ENCODE peak calls at places on chromosomes 16 and 17, in nine cellular contexts. B, Z, U, I, T, Q, S, A and F are unnamed samples.

GRCh38 chr17:32111141-32111771 is 31.0 kb upstream of the RHOT1 start:
- DNase-seq in B (no peak), Z (no peak), U (no peak), I (no peak), T (peak), Q (no peak), S (peak), A (peak), F (no peak)

GRCh38 chr17:78322858-78323455 is 36.9 kb downstream of the SOCS3 start:
- DNase-seq in B (no peak), Z (peak), U (no peak), I (no peak), T (peak), Q (peak), S (no peak), A (no peak), F (no peak)

GRCh38 chr16:70160821-70161220 is 12.8 kb upstream of the CLEC18C start:
- DNase-seq in B (no peak), Z (no peak), U (no peak), I (no peak), T (no peak), Q (no peak), S (no peak), A (no peak), F (no peak)

GRCh38 chr17:70661342-70662222 is 492.2 kb downstream of the KCNJ2 start:
- DNase-seq in B (peak), Z (peak), U (no peak), I (no peak), T (no peak), Q (no peak), S (peak), A (no peak), F (no peak)

GRCh38 chr16:57007050-57007449 is 17.7 kb downstream of the NLRC5 start:
- DNase-seq in B (no peak), Z (no peak), U (no peak), I (no peak), T (no peak), Q (no peak), S (peak), A (no peak), F (no peak)

GRCh38 chr17:32627233-32628008 is 140.6 kb downstream of the CDK5R1 start:
- DNase-seq in B (no peak), Z (peak), U (no peak), I (no peak), T (no peak), Q (no peak), S (no peak), A (no peak), F (no peak)

GRCh38 chr16:69166221-69166833 is 20.6 kb upstream of the SNTB2 start:
- DNase-seq in B (no peak), Z (no peak), U (no peak), I (peak), T (no peak), Q (no peak), S (peak), A (no peak), F (no peak)

GRCh38 chr16:1192384-1193073 is 32.5 kb downstream of the TPSG1 start:
- DNase-seq in B (no peak), Z (no peak), U (no peak), I (no peak), T (no peak), Q (no peak), S (no peak), A (no peak), F (no peak)

GRCh38 chr16:77833906-77834599 is 45.7 kb downstream of the VAT1L start:
- DNase-seq in B (no peak), Z (peak), U (peak), I (peak), T (no peak), Q (no peak), S (peak), A (no peak), F (peak)

GRCh38 chr16:4962716-4963115 is 4.6 kb downstream of the SEC14L5 start:
- DNase-seq in B (no peak), Z (no peak), U (no peak), I (no peak), T (no peak), Q (no peak), S (no peak), A (no peak), F (no peak)

GRCh38 chr17:19341641-19342610 is 20.6 kb downstream of the B9D1 start:
- DNase-seq in B (no peak), Z (peak), U (no peak), I (no peak), T (no peak), Q (no peak), S (peak), A (no peak), F (no peak)

GRCh38 chr17:80474933-80475915 is 1.2 kb downstream of the NPTX1 start:
- DNase-seq in B (no peak), Z (no peak), U (no peak), I (no peak), T (no peak), Q (no peak), S (no peak), A (no peak), F (no peak)

GRCh38 chr17:74520790-74521480 is 10.3 kb downstream of the CD300LB start:
- DNase-seq in B (no peak), Z (no peak), U (no peak), I (no peak), T (no peak), Q (no peak), S (no peak), A (peak), F (no peak)

GRCh38 chr17:80007939-80008338 is 27.7 kb downstream of the TBC1D16 start:
- DNase-seq in B (no peak), Z (no peak), U (no peak), I (no peak), T (peak), Q (peak), S (no peak), A (no peak), F (no peak)

GRCh38 chr17:64788286-64789060 is 126.4 kb upstream of the SMURF2 start:
- DNase-seq in B (no peak), Z (no peak), U (no peak), I (no peak), T (no peak), Q (peak), S (no peak), A (no peak), F (no peak)

GRCh38 chr17:44760474-44761308 is 1.9 kb downstream of the ADAM11 start:
- DNase-seq in B (no peak), Z (no peak), U (no peak), I (no peak), T (no peak), Q (no peak), S (no peak), A (no peak), F (no peak)

GRCh38 chr17:44758414-44759095 is at the start of gene ADAM11:
- DNase-seq in B (peak), Z (no peak), U (no peak), I (no peak), T (no peak), Q (no peak), S (no peak), A (no peak), F (no peak)

GRCh38 chr17:44759096-44759915 is 518 bp downstream of the ADAM11 start:
- DNase-seq in B (no peak), Z (no peak), U (no peak), I (no peak), T (no peak), Q (no peak), S (no peak), A (no peak), F (no peak)

GRCh38 chr17:44757918-44758413 is 822 bp upstream of the ADAM11 start:
- DNase-seq in B (no peak), Z (no peak), U (no peak), I (no peak), T (no peak), Q (no peak), S (no peak), A (no peak), F (no peak)

DNA sequence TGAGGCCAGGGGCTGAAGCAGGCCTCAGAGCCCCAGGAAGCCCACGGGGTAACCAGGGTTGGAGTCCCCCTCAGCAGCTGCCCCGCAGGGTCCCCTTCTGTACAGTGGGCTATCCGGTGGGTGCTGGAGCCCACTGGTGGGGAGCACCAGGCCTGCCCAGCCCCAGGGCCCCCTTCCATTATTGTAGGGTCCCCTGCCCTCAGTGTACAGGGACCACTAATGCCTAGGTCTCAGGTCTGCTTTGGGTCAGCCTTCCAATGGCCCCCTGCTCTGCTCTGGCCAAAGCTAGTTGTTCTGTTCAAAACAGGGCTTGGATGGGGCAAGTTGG is 1.1 kb downstream of the ADAM11 start:
- DNase-seq in B (no peak), Z (no peak), U (no peak), I (no peak), T (no peak), Q (no peak), S (no peak), A (no peak), F (no peak)
- H3K4me3 ChIP-seq in B (no peak), Z (no peak), U (no peak), I (no peak), T (no peak), Q (no peak), S (no peak), A (no peak), F (no peak)

GRCh38 chr17:72030067-72030899 is 90.5 kb upstream of the SOX9 start:
- DNase-seq in B (peak), Z (peak), U (no peak), I (peak), T (peak), Q (no peak), S (peak), A (no peak), F (no peak)
- H3K4me3 ChIP-seq in B (peak), Z (peak), U (peak), I (peak), T (peak), Q (no peak), S (peak), A (peak), F (peak)

GRCh38 chr16:48556210-48556912 is 53.6 kb downstream of the N4BP1 start:
- DNase-seq in B (no peak), Z (no peak), U (no peak), I (no peak), T (no peak), Q (no peak), S (no peak), A (no peak), F (no peak)

GRCh38 chr16:48556913-48557351 is 53.0 kb downstream of the N4BP1 start:
- DNase-seq in B (no peak), Z (peak), U (peak), I (peak), T (no peak), Q (no peak), S (peak), A (no peak), F (peak)

GRCh38 chr16:48560692-48561091 is 49.3 kb downstream of the N4BP1 start:
- DNase-seq in B (no peak), Z (no peak), U (no peak), I (no peak), T (no peak), Q (no peak), S (no peak), A (no peak), F (no peak)

GRCh38 chr16:48559462-48560211 is 50.3 kb downstream of the N4BP1 start:
- DNase-seq in B (no peak), Z (no peak), U (no peak), I (no peak), T (no peak), Q (no peak), S (peak), A (no peak), F (no peak)

GRCh38 chr16:48558269-48558915 is 51.6 kb downstream of the N4BP1 start:
- DNase-seq in B (no peak), Z (peak), U (peak), I (peak), T (no peak), Q (no peak), S (peak), A (no peak), F (no peak)
- H3K4me3 ChIP-seq in B (no peak), Z (no peak), U (no peak), I (peak), T (peak), Q (no peak), S (peak), A (no peak), F (no peak)

GRCh38 chr16:85055503-85056210 is 28.1 kb downstream of the KIAA0513 start:
- DNase-seq in B (no peak), Z (peak), U (peak), I (peak), T (no peak), Q (peak), S (peak), A (peak), F (no peak)

GRCh38 chr16:85056211-85056748 is 28.7 kb downstream of the KIAA0513 start:
- DNase-seq in B (no peak), Z (peak), U (no peak), I (no peak), T (no peak), Q (no peak), S (peak), A (peak), F (no peak)

GRCh38 chr16:85057212-85057889 is 29.8 kb downstream of the KIAA0513 start:
- DNase-seq in B (peak), Z (no peak), U (no peak), I (no peak), T (no peak), Q (no peak), S (no peak), A (peak), F (no peak)

GRCh38 chr16:85052536-85052935 is 24.9 kb downstream of the KIAA0513 start:
- DNase-seq in B (no peak), Z (no peak), U (no peak), I (no peak), T (no peak), Q (peak), S (no peak), A (no peak), F (no peak)

DNA sequence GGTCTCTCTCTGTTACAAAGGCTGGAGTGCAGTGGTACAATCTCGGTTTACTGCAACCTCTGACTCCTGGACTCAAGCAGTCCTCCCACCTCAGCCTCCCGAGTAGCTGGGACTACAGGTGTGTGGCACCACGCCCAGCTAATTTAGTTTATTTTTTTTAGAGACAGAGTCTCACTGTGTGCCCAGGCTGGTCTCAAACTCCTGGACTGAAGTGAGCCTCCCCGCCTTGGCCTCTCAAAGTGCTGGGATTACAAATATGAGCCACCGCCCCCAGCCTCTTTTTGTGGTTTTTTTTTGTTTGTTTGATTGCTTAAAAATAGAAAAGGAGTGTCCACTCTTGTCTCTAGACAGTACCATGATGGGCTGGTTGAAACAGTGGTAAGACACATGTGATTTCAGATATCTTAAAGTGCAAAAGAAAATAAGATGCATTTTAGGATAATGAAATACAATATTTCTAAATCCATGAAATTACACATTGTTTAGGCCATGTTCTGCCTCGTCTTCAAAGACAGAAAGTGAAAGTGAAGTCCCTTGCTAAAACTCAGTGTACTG is 27.4 kb downstream of the KIAA0513 start:
- DNase-seq in B (no peak), Z (no peak), U (no peak), I (no peak), T (no peak), Q (peak), S (no peak), A (no peak), F (no peak)
- H3K4me3 ChIP-seq in B (no peak), Z (peak), U (no peak), I (no peak), T (peak), Q (no peak), S (peak), A (no peak), F (peak)

GRCh38 chr16:20610892-20611349 is 34.8 kb upstream of the ACSM2B start:
- DNase-seq in B (no peak), Z (no peak), U (no peak), I (no peak), T (no peak), Q (no peak), S (no peak), A (no peak), F (no peak)
- H3K4me3 ChIP-seq in B (no peak), Z (no peak), U (no peak), I (no peak), T (no peak), Q (no peak), S (no peak), A (no peak), F (no peak)